ENCODE peak calls at places on chromosomes 6 and 20, in four cellular contexts. Z is K562, U is HEK293T, R is HepG2. E is an unnamed sample.

GRCh38 chr6:11430036-11430435 is 107.5 kb upstream of the TMEM170B start:
- DNase-seq in Z (no peak), U (no peak), R (no peak), E (no peak)

GRCh38 chr20:54323227-54323734 is 115.4 kb downstream of the PFDN4 start:
- DNase-seq in Z (no peak), U (no peak), R (no peak), E (no peak)

GRCh38 chr20:4449977-4450715 is 271.6 kb upstream of the PRND start:
- DNase-seq in Z (no peak), U (peak; percentile 27), R (peak; percentile 46), E (no peak)

GRCh38 chr6:35087361-35088280 is 53.5 kb downstream of the TCP11 start:
- DNase-seq in Z (no peak), U (no peak), R (no peak), E (no peak)

GRCh38 chr6:444653-445275 is 53.2 kb downstream of the IRF4 start:
- DNase-seq in Z (no peak), U (no peak), R (no peak), E (no peak)

GRCh38 chr6:42616716-42617115 is 52.9 kb downstream of the UBR2 start:
- DNase-seq in Z (no peak), U (no peak), R (no peak), E (no peak)

GRCh38 chr20:37392441-37393195 is 46.7 kb downstream of the SRC start:
- DNase-seq in Z (peak; percentile 52), U (peak; percentile 53), R (peak; percentile 67), E (peak; percentile 50)

GRCh38 chr6:408599-409102 is 17.1 kb downstream of the IRF4 start:
- DNase-seq in Z (peak; percentile 69), U (peak; percentile 78), R (peak; percentile 65), E (peak; percentile 54)

GRCh38 chr6:134363323-134364039 is 45.6 kb upstream of the SGK1 start:
- DNase-seq in Z (no peak), U (no peak), R (no peak), E (no peak)

GRCh38 chr20:14890713-14891112 is 553.3 kb upstream of the FLRT3 start:
- DNase-seq in Z (no peak), U (no peak), R (no peak), E (no peak)

GRCh38 chr6:157443066-157443800 is 62.2 kb downstream of the ZDHHC14 start:
- DNase-seq in Z (no peak), U (no peak), R (no peak), E (no peak)

GRCh38 chr6:134004714-134005113 is 47.7 kb downstream of the SLC2A12 start:
- DNase-seq in Z (no peak), U (no peak), R (no peak), E (no peak)

GRCh38 chr6:31702421-31702818 is 704 bp downstream of the ABHD16A start:
- DNase-seq in Z (no peak), U (no peak), R (no peak), E (no peak)

GRCh38 chr6:125745281-125746018 is 4.0 kb upstream of the HEY2 start:
- DNase-seq in Z (no peak), U (no peak), R (no peak), E (peak; percentile 52)

GRCh38 chr6:110878751-110879539 is 4.4 kb downstream of the AMD1 start:
- DNase-seq in Z (peak; percentile 33), U (peak; percentile 43), R (no peak), E (peak; percentile 48)

GRCh38 chr6:37516920-37517405 is 17.3 kb upstream of the CCDC167 start:
- DNase-seq in Z (no peak), U (no peak), R (no peak), E (no peak)

DNA sequence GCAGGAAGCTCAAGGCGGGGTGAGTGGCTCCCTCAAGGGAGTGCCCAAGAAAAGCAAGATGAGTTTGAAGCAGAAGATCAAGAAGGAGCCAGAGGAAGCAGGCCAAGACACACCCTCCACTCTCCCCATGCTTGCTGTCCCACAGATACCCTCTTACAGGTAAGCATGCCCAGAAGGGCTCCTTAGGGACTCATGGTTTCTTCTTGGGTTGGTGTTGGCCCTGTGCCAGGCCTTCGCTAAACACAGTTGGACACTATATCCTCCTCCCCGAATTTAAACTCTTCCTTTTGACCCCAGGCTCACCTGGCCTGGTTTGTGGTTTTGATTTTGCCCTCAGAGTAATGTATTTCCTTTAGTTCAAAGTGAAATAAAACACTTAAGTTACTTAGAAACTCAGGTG is 5.1 kb downstream of the BRPF3 start:
- DNase-seq in Z (no peak), U (no peak), R (no peak), E (no peak)
- TF ChIP-seq ELF4 in Z (no peak), U (no peak), R (no peak), E (no peak)

GRCh38 chr6:75882734-75883133 is 133.7 kb downstream of the MYO6 start:
- DNase-seq in Z (no peak), U (no peak), R (no peak), E (no peak)
- TF ChIP-seq ELF4 in Z (no peak), U (no peak), R (no peak), E (no peak)

DNA sequence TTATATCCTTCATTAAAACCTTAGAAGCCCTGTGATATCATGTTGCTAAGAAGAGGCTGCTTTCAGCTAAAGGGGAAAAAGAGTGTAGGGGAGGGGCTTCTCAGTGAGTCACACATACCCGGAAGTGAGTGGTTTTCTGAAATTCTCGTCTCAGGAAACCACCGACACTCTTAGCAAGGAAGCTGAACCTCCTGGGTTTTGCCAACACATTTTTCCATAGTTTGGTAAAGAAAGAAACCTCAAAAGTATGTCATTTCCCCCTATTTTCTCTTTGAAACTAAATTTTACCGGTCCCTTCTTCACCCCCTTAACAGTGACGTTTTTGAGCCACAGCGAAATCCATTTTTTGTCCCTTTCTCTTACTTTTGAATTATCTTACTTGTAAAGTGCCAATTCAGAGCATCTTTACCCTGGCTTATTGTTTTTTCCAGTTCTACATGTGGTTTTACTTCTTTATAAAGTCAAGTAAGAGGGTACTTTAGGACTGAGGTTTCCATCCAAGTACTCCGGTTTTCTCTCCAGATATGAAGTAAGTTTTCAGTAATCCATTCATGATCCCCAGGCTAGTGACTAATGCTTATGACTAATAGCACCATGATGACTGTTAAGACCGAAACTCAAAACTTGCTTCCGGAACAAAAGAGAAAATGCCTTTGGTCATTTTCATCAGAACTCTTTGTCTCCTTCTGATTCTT is 219.3 kb downstream of the ARHGAP18 start:
- DNase-seq in Z (peak; percentile 41), U (no peak), R (peak; percentile 43), E (no peak)
- TF ChIP-seq ELF4 in Z (no peak), U (no peak), R (no peak), E (no peak)

GRCh38 chr20:33653900-33654596 is 8.1 kb upstream of the C20orf144 start:
- DNase-seq in Z (no peak), U (no peak), R (no peak), E (peak; percentile 32)
- TF ChIP-seq ELF4 in Z (no peak), U (no peak), R (no peak), E (no peak)

GRCh38 chr20:63625771-63626423 is 1.0 kb downstream of the GMEB2 start:
- DNase-seq in Z (peak; percentile 56), U (no peak), R (peak; percentile 57), E (no peak)

GRCh38 chr20:63627129-63627699 is 313 bp upstream of the GMEB2 start:
- DNase-seq in Z (peak; percentile 93), U (peak; percentile 95), R (peak; percentile 93), E (peak; percentile 92)

GRCh38 chr20:63626424-63627128 is at the start of gene GMEB2:
- DNase-seq in Z (peak; percentile 87), U (peak; percentile 75), R (peak; percentile 69), E (no peak)

GRCh38 chr20:63627700-63628245 is 872 bp upstream of the GMEB2 start:
- DNase-seq in Z (peak; percentile 22), U (no peak), R (no peak), E (no peak)

GRCh38 chr20:63628246-63628975 is 1.5 kb upstream of the GMEB2 start:
- DNase-seq in Z (peak; percentile 47), U (peak; percentile 75), R (peak; percentile 88), E (no peak)
- TF ChIP-seq ELF4 in Z (no peak), U (no peak), R (peak; percentile 64), E (no peak)

GRCh38 chr20:35299780-35300179 is 7.6 kb upstream of the FAM83C start:
- DNase-seq in Z (no peak), U (no peak), R (no peak), E (no peak)
- TF ChIP-seq ELF4 in Z (no peak), U (no peak), R (no peak), E (no peak)

GRCh38 chr6:1608976-1609661 is 596 bp upstream of the FOXC1 start:
- DNase-seq in Z (no peak), U (no peak), R (no peak), E (no peak)
- TF ChIP-seq ELF4 in Z (no peak), U (no peak), R (no peak), E (no peak)

E was measured in WTC11.